ENCODE peak calls at places on chromosomes 3 and 15, in six cellular contexts. One of them, this sample, is unnamed.

GRCh38 chr15:35305031-35305555 is 220.0 kb upstream of the NANOGP8 start:
- DNase-seq in natural killer cell treated with Interleukin-12 subunit alpha and Interleukin-12 subunit beta and Interleukin-15 and Interleukin-18, amount 100 ng/mL, for 72 hours: no peak
- DNase-seq in pancreas: no peak
- DNase-seq in activated T-cell treated with anti-CD3 and anti-CD28 coated beads for 48 hours: no peak
- DNase-seq in D341Med: no peak
- DNase-seq in T-cell: no peak
- DNase-seq in this sample: no peak

GRCh38 chr3:20905210-20905805 is 719.3 kb upstream of the SGO1 start:
- DNase-seq in activated T-cell treated with anti-CD3 and anti-CD28 coated beads for 48 hours: no peak
- DNase-seq in natural killer cell treated with Interleukin-12 subunit alpha and Interleukin-12 subunit beta and Interleukin-15 and Interleukin-18, amount 100 ng/mL, for 72 hours: no peak
- DNase-seq in T-cell: no peak
- DNase-seq in D341Med: no peak
- DNase-seq in pancreas: no peak
- DNase-seq in this sample: no peak

GRCh38 chr3:100316656-100317069 is 17.9 kb upstream of the NIT2 start:
- DNase-seq in activated T-cell treated with anti-CD3 and anti-CD28 coated beads for 48 hours: no peak
- DNase-seq in D341Med: peak
- DNase-seq in pancreas: no peak
- DNase-seq in natural killer cell treated with Interleukin-12 subunit alpha and Interleukin-12 subunit beta and Interleukin-15 and Interleukin-18, amount 100 ng/mL, for 72 hours: no peak
- DNase-seq in T-cell: peak
- DNase-seq in this sample: peak

GRCh38 chr3:100006570-100007271 is 107.6 kb downstream of the FILIP1L start:
- DNase-seq in activated T-cell treated with anti-CD3 and anti-CD28 coated beads for 48 hours: no peak
- DNase-seq in pancreas: no peak
- DNase-seq in T-cell: no peak
- DNase-seq in D341Med: no peak
- DNase-seq in natural killer cell treated with Interleukin-12 subunit alpha and Interleukin-12 subunit beta and Interleukin-15 and Interleukin-18, amount 100 ng/mL, for 72 hours: no peak
- DNase-seq in this sample: no peak

GRCh38 chr3:13484861-13485590 is 4.9 kb downstream of the HDAC11 start:
- DNase-seq in activated T-cell treated with anti-CD3 and anti-CD28 coated beads for 48 hours: no peak
- DNase-seq in D341Med: no peak
- DNase-seq in natural killer cell treated with Interleukin-12 subunit alpha and Interleukin-12 subunit beta and Interleukin-15 and Interleukin-18, amount 100 ng/mL, for 72 hours: no peak
- DNase-seq in T-cell: no peak
- DNase-seq in pancreas: peak
- DNase-seq in this sample: peak

GRCh38 chr3:8755564-8756237 is 13.7 kb downstream of the OXTR start:
- DNase-seq in pancreas: no peak
- DNase-seq in activated T-cell treated with anti-CD3 and anti-CD28 coated beads for 48 hours: no peak
- DNase-seq in T-cell: no peak
- DNase-seq in natural killer cell treated with Interleukin-12 subunit alpha and Interleukin-12 subunit beta and Interleukin-15 and Interleukin-18, amount 100 ng/mL, for 72 hours: no peak
- DNase-seq in D341Med: no peak
- DNase-seq in this sample: no peak

GRCh38 chr3:18425641-18426403 is 683 bp upstream of the SATB1 start:
- DNase-seq in pancreas: peak
- DNase-seq in T-cell: peak
- DNase-seq in activated T-cell treated with anti-CD3 and anti-CD28 coated beads for 48 hours: peak
- DNase-seq in natural killer cell treated with Interleukin-12 subunit alpha and Interleukin-12 subunit beta and Interleukin-15 and Interleukin-18, amount 100 ng/mL, for 72 hours: peak
- DNase-seq in D341Med: peak
- DNase-seq in this sample: no peak

GRCh38 chr3:38960953-38961622 is 90.7 kb downstream of the SCN11A start:
- DNase-seq in natural killer cell treated with Interleukin-12 subunit alpha and Interleukin-12 subunit beta and Interleukin-15 and Interleukin-18, amount 100 ng/mL, for 72 hours: no peak
- DNase-seq in T-cell: peak
- DNase-seq in D341Med: peak
- DNase-seq in activated T-cell treated with anti-CD3 and anti-CD28 coated beads for 48 hours: peak
- DNase-seq in pancreas: peak
- DNase-seq in this sample: peak